ENCODE peak calls at places on chromosomes 16 and 17, in four cellular contexts. One of them, this sample, is unnamed.

GRCh38 chr16:88289549-88290344 is 93.0 kb upstream of the ZNF469 start:
- DNase-seq in K562: no peak
- DNase-seq in GM12878: no peak
- DNase-seq in HepG2: no peak
- DNase-seq in this sample: no peak

GRCh38 chr16:54602666-54603065 is 316.1 kb upstream of the IRX3 start:
- DNase-seq in HepG2: no peak
- DNase-seq in K562: no peak
- DNase-seq in GM12878: no peak
- DNase-seq in this sample: no peak

GRCh38 chr16:66717112-66717675 is 20.7 kb upstream of the CMTM4 start:
- DNase-seq in HepG2: peak
- DNase-seq in GM12878: no peak
- DNase-seq in K562: peak
- DNase-seq in this sample: peak

GRCh38 chr17:6755731-6756184 is at the start of gene XAF1:
- DNase-seq in HepG2: no peak
- DNase-seq in K562: no peak
- DNase-seq in GM12878: peak
- DNase-seq in this sample: no peak

GRCh38 chr17:65430209-65430833 is 131.1 kb downstream of the AXIN2 start:
- DNase-seq in HepG2: no peak
- DNase-seq in K562: no peak
- DNase-seq in GM12878: no peak
- DNase-seq in this sample: no peak

GRCh38 chr17:50469671-50470305 is 1.1 kb upstream of the CHAD start:
- DNase-seq in GM12878: no peak
- DNase-seq in HepG2: no peak
- DNase-seq in K562: no peak
- DNase-seq in this sample: no peak

GRCh38 chr17:30550512-30551273 is 73.5 kb downstream of the GOSR1 start:
- DNase-seq in K562: peak
- DNase-seq in GM12878: peak
- DNase-seq in HepG2: no peak
- DNase-seq in this sample: no peak

GRCh38 chr16:88045820-88046303 is 94.6 kb downstream of the BANP start:
- DNase-seq in HepG2: no peak
- DNase-seq in GM12878: peak
- DNase-seq in K562: no peak
- DNase-seq in this sample: no peak

GRCh38 chr16:65222049-65222448 is 100.2 kb upstream of the CDH11 start:
- DNase-seq in GM12878: no peak
- DNase-seq in HepG2: no peak
- DNase-seq in K562: no peak
- DNase-seq in this sample: no peak

GRCh38 chr17:7293131-7293557 is 1.3 kb downstream of the YBX2 start:
- DNase-seq in HepG2: no peak
- DNase-seq in K562: no peak
- DNase-seq in GM12878: no peak
- DNase-seq in this sample: no peak

GRCh38 chr16:75320435-75320834 is 69.0 kb upstream of the BCAR1 start:
- DNase-seq in K562: no peak
- DNase-seq in GM12878: no peak
- DNase-seq in HepG2: peak
- DNase-seq in this sample: no peak

GRCh38 chr17:43579570-43580140 is 33.5 kb upstream of the ETV4 start:
- DNase-seq in K562: no peak
- DNase-seq in GM12878: no peak
- DNase-seq in HepG2: peak
- DNase-seq in this sample: no peak

GRCh38 chr17:72887917-72888316 is 204.6 kb downstream of the SLC39A11 start:
- DNase-seq in GM12878: no peak
- DNase-seq in HepG2: no peak
- DNase-seq in K562: no peak
- DNase-seq in this sample: no peak

GRCh38 chr17:7862692-7863437 is 5.1 kb downstream of the CYB5D1 start:
- DNase-seq in GM12878: no peak
- DNase-seq in K562: peak
- DNase-seq in HepG2: peak
- DNase-seq in this sample: peak

GRCh38 chr17:63798572-63799113 is 24.7 kb downstream of the DDX42 start:
- DNase-seq in K562: no peak
- DNase-seq in GM12878: no peak
- DNase-seq in HepG2: no peak
- DNase-seq in this sample: no peak

GRCh38 chr17:19247423-19247822 is 10.3 kb downstream of the EPN2 start:
- DNase-seq in GM12878: no peak
- DNase-seq in HepG2: no peak
- DNase-seq in K562: no peak
- DNase-seq in this sample: no peak

GRCh38 chr16:12901204-12901596 is 198 bp upstream of the SHISA9 start:
- DNase-seq in K562: no peak
- DNase-seq in HepG2: no peak
- DNase-seq in GM12878: no peak
- DNase-seq in this sample: peak

GRCh38 chr17:1058423-1059130 is 61.6 kb downstream of the TIMM22 start:
- DNase-seq in K562: peak
- DNase-seq in HepG2: peak
- DNase-seq in GM12878: no peak
- DNase-seq in this sample: peak

GRCh38 chr17:15194859-15195277 is 70.3 kb downstream of the PMP22 start:
- DNase-seq in K562: no peak
- DNase-seq in HepG2: no peak
- DNase-seq in GM12878: no peak
- DNase-seq in this sample: no peak

GRCh38 chr17:14719942-14720341 is 419.1 kb downstream of the HS3ST3B1 start:
- DNase-seq in HepG2: no peak
- DNase-seq in K562: no peak
- DNase-seq in GM12878: no peak
- DNase-seq in this sample: no peak

GRCh38 chr16:62254847-62255246 is 218.6 kb upstream of the CDH8 start:
- DNase-seq in K562: no peak
- DNase-seq in GM12878: no peak
- DNase-seq in HepG2: no peak
- DNase-seq in this sample: no peak

GRCh38 chr17:12964162-12964561 is 53.7 kb downstream of the ELAC2 start:
- DNase-seq in HepG2: no peak
- DNase-seq in K562: no peak
- DNase-seq in GM12878: no peak
- DNase-seq in this sample: no peak

GRCh38 chr16:23269248-23270091 is 32.6 kb upstream of the SCNN1B start:
- DNase-seq in K562: no peak
- DNase-seq in GM12878: no peak
- DNase-seq in HepG2: peak
- DNase-seq in this sample: no peak

GRCh38 chr17:55327225-55328088 is 62.7 kb downstream of the HLF start:
- DNase-seq in HepG2: peak
- DNase-seq in GM12878: no peak
- DNase-seq in K562: no peak
- DNase-seq in this sample: no peak

GRCh38 chr16:68064791-68065365 is 20.3 kb upstream of the NFATC3 start:
- DNase-seq in HepG2: peak
- DNase-seq in GM12878: no peak
- DNase-seq in K562: peak
- DNase-seq in this sample: peak

GRCh38 chr16:15572329-15573001 is 70.5 kb downstream of the MARF1 start:
- DNase-seq in HepG2: peak
- DNase-seq in GM12878: no peak
- DNase-seq in K562: no peak
- DNase-seq in this sample: no peak

GRCh38 chr17:28810437-28810836 is 32.2 kb downstream of the FAM222B start:
- DNase-seq in HepG2: no peak
- DNase-seq in GM12878: no peak
- DNase-seq in K562: no peak
- DNase-seq in this sample: no peak

GRCh38 chr16:5003211-5003610 is 30.5 kb downstream of the NAGPA start:
- DNase-seq in GM12878: no peak
- DNase-seq in K562: no peak
- DNase-seq in HepG2: no peak
- DNase-seq in this sample: no peak

GRCh38 chr16:57892447-57893096 is 78.4 kb downstream of the CNGB1 start:
- DNase-seq in GM12878: no peak
- DNase-seq in HepG2: peak
- DNase-seq in K562: no peak
- DNase-seq in this sample: no peak

GRCh38 chr16:66580605-66581209 is 1.4 kb downstream of the CMTM2 start:
- DNase-seq in GM12878: no peak
- DNase-seq in HepG2: peak
- DNase-seq in K562: no peak
- DNase-seq in this sample: no peak

GRCh38 chr17:20045476-20045875 is 36.3 kb downstream of the SPECC1 start:
- DNase-seq in HepG2: no peak
- DNase-seq in K562: no peak
- DNase-seq in GM12878: no peak
- DNase-seq in this sample: no peak

GRCh38 chr17:28575126-28575795 is 1.4 kb downstream of the ALDOC start:
- DNase-seq in GM12878: no peak
- DNase-seq in K562: no peak
- DNase-seq in HepG2: no peak
- DNase-seq in this sample: no peak

GRCh38 chr16:71259086-71259485 is 28.6 kb upstream of the HYDIN start:
- DNase-seq in K562: no peak
- DNase-seq in HepG2: no peak
- DNase-seq in GM12878: no peak
- DNase-seq in this sample: no peak

GRCh38 chr16:69165584-69165983 is 21.4 kb upstream of the SNTB2 start:
- DNase-seq in K562: no peak
- DNase-seq in GM12878: no peak
- DNase-seq in HepG2: no peak
- DNase-seq in this sample: no peak

GRCh38 chr17:50055055-50055425 is 870 bp upstream of the ITGA3 start:
- DNase-seq in HepG2: no peak
- DNase-seq in GM12878: no peak
- DNase-seq in K562: no peak
- DNase-seq in this sample: peak

GRCh38 chr17:77535435-77535834 is 394.7 kb downstream of the SEC14L1 start:
- DNase-seq in K562: no peak
- DNase-seq in GM12878: no peak
- DNase-seq in HepG2: no peak
- DNase-seq in this sample: no peak
- TF ChIP-seq CREM in K562: peak
- TF ChIP-seq CREM in GM12878: no peak
- TF ChIP-seq CREM in HepG2: no peak
- TF ChIP-seq CREM in this sample: no peak

DNA sequence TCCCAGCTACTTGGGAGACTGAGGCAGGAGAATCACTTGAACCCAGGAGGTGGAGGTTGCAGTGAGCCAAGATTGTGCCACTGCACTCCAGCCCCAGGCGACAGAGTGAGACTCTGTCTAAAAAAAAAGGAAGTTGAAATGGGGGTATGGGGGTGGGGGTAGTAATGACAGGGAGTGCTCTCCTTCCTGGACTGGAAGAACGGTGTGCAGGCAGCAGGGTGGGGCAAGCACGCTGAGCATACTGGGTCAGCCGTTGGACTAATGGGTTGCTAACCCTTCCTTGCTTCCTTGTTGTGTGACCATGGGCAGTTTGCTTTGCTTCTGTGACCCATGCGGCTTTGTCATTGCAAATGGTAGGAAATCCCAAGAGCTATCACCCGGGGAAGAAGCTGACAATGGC is 16.5 kb downstream of the KATNIP start:
- DNase-seq in HepG2: no peak
- DNase-seq in GM12878: no peak
- DNase-seq in K562: peak
- DNase-seq in this sample: no peak
- TF ChIP-seq CREM in HepG2: no peak
- TF ChIP-seq CREM in GM12878: no peak
- TF ChIP-seq CREM in K562: peak
- TF ChIP-seq CREM in this sample: no peak

GRCh38 chr17:17417718-17418151 is 59.1 kb upstream of the MED9 start:
- DNase-seq in GM12878: no peak
- DNase-seq in HepG2: peak
- DNase-seq in K562: peak
- DNase-seq in this sample: no peak

GRCh38 chr17:17414316-17414937 is 62.4 kb upstream of the MED9 start:
- DNase-seq in HepG2: no peak
- DNase-seq in K562: no peak
- DNase-seq in GM12878: no peak
- DNase-seq in this sample: no peak

GRCh38 chr17:17415006-17415405 is 61.8 kb upstream of the MED9 start:
- DNase-seq in GM12878: no peak
- DNase-seq in HepG2: no peak
- DNase-seq in K562: no peak
- DNase-seq in this sample: no peak

GRCh38 chr17:17416400-17417360 is 60.1 kb upstream of the MED9 start:
- DNase-seq in GM12878: no peak
- DNase-seq in HepG2: peak
- DNase-seq in K562: peak
- DNase-seq in this sample: no peak

DNA sequence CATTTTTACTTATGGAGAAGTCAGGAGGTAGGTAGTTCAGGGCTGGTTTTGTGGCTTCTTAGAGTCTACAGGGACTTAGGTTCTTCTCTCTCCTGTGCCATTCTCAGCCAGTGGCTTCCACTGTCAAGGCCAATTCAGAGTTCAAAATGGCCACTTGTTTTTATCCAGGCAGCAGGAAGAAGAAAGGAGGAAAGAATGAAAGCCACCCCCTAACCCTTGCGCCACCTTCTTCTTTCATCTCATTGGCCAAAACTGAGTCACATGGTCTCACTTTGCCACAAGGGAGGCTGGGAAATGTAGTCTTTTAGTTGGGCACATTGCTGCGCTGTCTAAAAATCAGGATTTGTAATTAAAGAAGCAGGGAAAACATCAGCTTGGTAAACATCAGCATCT is 60.8 kb upstream of the MED9 start:
- DNase-seq in K562: peak
- DNase-seq in HepG2: peak
- DNase-seq in GM12878: peak
- DNase-seq in this sample: peak
- TF ChIP-seq CREM in K562: peak
- TF ChIP-seq CREM in HepG2: no peak
- TF ChIP-seq CREM in GM12878: no peak
- TF ChIP-seq CREM in this sample: no peak

DNA sequence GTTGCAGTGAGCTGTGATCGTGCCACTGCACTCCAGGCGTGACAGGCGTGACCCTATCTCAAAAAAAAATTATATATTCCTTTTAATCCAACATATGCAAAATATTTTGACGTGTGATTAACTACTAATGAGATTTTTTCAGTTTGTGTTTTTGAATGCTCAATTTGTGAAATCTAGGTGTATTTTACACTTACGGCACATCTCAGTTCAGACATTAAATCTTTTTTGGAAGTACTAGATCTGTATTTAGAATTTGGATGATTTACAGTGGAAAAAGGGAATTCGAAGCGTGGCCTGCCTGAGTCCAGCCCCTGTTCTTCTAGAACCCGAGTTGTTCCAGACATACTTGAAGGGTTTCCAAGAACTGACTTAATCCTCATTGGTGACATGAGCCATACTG is 26.9 kb downstream of the LLGL2 start:
- DNase-seq in HepG2: no peak
- DNase-seq in GM12878: no peak
- DNase-seq in K562: no peak
- DNase-seq in this sample: no peak
- TF ChIP-seq CREM in HepG2: no peak
- TF ChIP-seq CREM in GM12878: no peak
- TF ChIP-seq CREM in K562: no peak
- TF ChIP-seq CREM in this sample: no peak